ENCODE peak calls at places on chromosome 4, in eight cellular contexts. One of them, this sample, is unnamed.

GRCh38 chr4:68074397-68074796 is 55.3 kb downstream of the TMPRSS11F start:
- DNase-seq in kidney epithelial cell: peak; percentile 43
- DNase-seq in PC-3: no peak
- DNase-seq in psoas muscle: no peak
- DNase-seq in cardiac fibroblast: no peak
- DNase-seq in left lung: no peak
- DNase-seq in AG10803: peak; percentile 17
- DNase-seq in MM.1S: no peak
- DNase-seq in this sample: no peak

GRCh38 chr4:87108142-87108546 is 112.3 kb downstream of the KLHL8 start:
- DNase-seq in kidney epithelial cell: peak; percentile 69
- DNase-seq in MM.1S: no peak
- DNase-seq in left lung: no peak
- DNase-seq in psoas muscle: peak; percentile 80
- DNase-seq in AG10803: peak; percentile 86
- DNase-seq in PC-3: peak; percentile 72
- DNase-seq in cardiac fibroblast: peak; percentile 74
- DNase-seq in this sample: no peak

GRCh38 chr4:64940698-64941097 is 531.4 kb upstream of the TECRL start:
- DNase-seq in psoas muscle: no peak
- DNase-seq in kidney epithelial cell: peak; percentile 51
- DNase-seq in PC-3: peak; percentile 95
- DNase-seq in left lung: no peak
- DNase-seq in MM.1S: no peak
- DNase-seq in cardiac fibroblast: no peak
- DNase-seq in AG10803: peak; percentile 0
- DNase-seq in this sample: no peak

GRCh38 chr4:8419222-8420041 is 21.1 kb downstream of the ACOX3 start:
- DNase-seq in MM.1S: no peak
- DNase-seq in left lung: no peak
- DNase-seq in AG10803: no peak
- DNase-seq in cardiac fibroblast: peak; percentile 33
- DNase-seq in PC-3: no peak
- DNase-seq in kidney epithelial cell: no peak
- DNase-seq in psoas muscle: no peak
- DNase-seq in this sample: no peak

GRCh38 chr4:151409470-151410313 is 716 bp downstream of the FHIP1A start:
- DNase-seq in left lung: peak; percentile 83
- DNase-seq in MM.1S: no peak
- DNase-seq in PC-3: peak; percentile 52
- DNase-seq in kidney epithelial cell: no peak
- DNase-seq in psoas muscle: peak; percentile 55
- DNase-seq in AG10803: no peak
- DNase-seq in cardiac fibroblast: peak; percentile 17
- DNase-seq in this sample: peak; percentile 66

GRCh38 chr4:105154576-105154975 is 7.9 kb downstream of the TET2 start:
- DNase-seq in AG10803: no peak
- DNase-seq in PC-3: no peak
- DNase-seq in cardiac fibroblast: no peak
- DNase-seq in kidney epithelial cell: no peak
- DNase-seq in left lung: peak; percentile 23
- DNase-seq in psoas muscle: no peak
- DNase-seq in MM.1S: no peak
- DNase-seq in this sample: no peak

GRCh38 chr4:9969526-9970398 is 51.5 kb downstream of the SLC2A9 start:
- DNase-seq in kidney epithelial cell: no peak
- DNase-seq in psoas muscle: no peak
- DNase-seq in MM.1S: peak; percentile 17
- DNase-seq in left lung: no peak
- DNase-seq in PC-3: no peak
- DNase-seq in AG10803: no peak
- DNase-seq in cardiac fibroblast: no peak
- DNase-seq in this sample: no peak

GRCh38 chr4:98148856-98149255 is 5.6 kb upstream of the STPG2 start:
- DNase-seq in kidney epithelial cell: no peak
- DNase-seq in cardiac fibroblast: no peak
- DNase-seq in AG10803: no peak
- DNase-seq in left lung: no peak
- DNase-seq in MM.1S: no peak
- DNase-seq in PC-3: peak; percentile 86
- DNase-seq in psoas muscle: no peak
- DNase-seq in this sample: no peak

GRCh38 chr4:141871086-141871485 is 234.7 kb downstream of the IL15 start:
- DNase-seq in psoas muscle: no peak
- DNase-seq in cardiac fibroblast: peak; percentile 54
- DNase-seq in PC-3: no peak
- DNase-seq in MM.1S: no peak
- DNase-seq in kidney epithelial cell: no peak
- DNase-seq in left lung: no peak
- DNase-seq in AG10803: peak; percentile 25
- DNase-seq in this sample: no peak

GRCh38 chr4:6440506-6441201 is 31.8 kb downstream of the PPP2R2C start:
- DNase-seq in left lung: no peak
- DNase-seq in PC-3: no peak
- DNase-seq in AG10803: no peak
- DNase-seq in MM.1S: no peak
- DNase-seq in kidney epithelial cell: no peak
- DNase-seq in cardiac fibroblast: no peak
- DNase-seq in psoas muscle: no peak
- DNase-seq in this sample: no peak

GRCh38 chr4:186760576-186760975 is 36.9 kb upstream of the FAT1 start:
- DNase-seq in kidney epithelial cell: peak; percentile 93
- DNase-seq in MM.1S: no peak
- DNase-seq in AG10803: peak; percentile 96
- DNase-seq in cardiac fibroblast: peak; percentile 51
- DNase-seq in psoas muscle: no peak
- DNase-seq in left lung: no peak
- DNase-seq in PC-3: peak; percentile 43
- DNase-seq in this sample: no peak

GRCh38 chr4:47915378-47915777 is 995 bp upstream of the NFXL1 start:
- DNase-seq in MM.1S: no peak
- DNase-seq in cardiac fibroblast: no peak
- DNase-seq in PC-3: no peak
- DNase-seq in left lung: no peak
- DNase-seq in psoas muscle: no peak
- DNase-seq in AG10803: no peak
- DNase-seq in kidney epithelial cell: no peak
- DNase-seq in this sample: no peak

GRCh38 chr4:180557348-180557747 is 1685.9 kb upstream of the TENM3 start:
- DNase-seq in psoas muscle: no peak
- DNase-seq in AG10803: no peak
- DNase-seq in PC-3: peak; percentile 7
- DNase-seq in left lung: no peak
- DNase-seq in cardiac fibroblast: no peak
- DNase-seq in MM.1S: peak; percentile 24
- DNase-seq in kidney epithelial cell: no peak
- DNase-seq in this sample: no peak

GRCh38 chr4:143186202-143186601 is 1.5 kb downstream of the USP38 start:
- DNase-seq in PC-3: peak; percentile 36
- DNase-seq in kidney epithelial cell: no peak
- DNase-seq in MM.1S: no peak
- DNase-seq in left lung: no peak
- DNase-seq in AG10803: peak; percentile 25
- DNase-seq in psoas muscle: no peak
- DNase-seq in cardiac fibroblast: peak; percentile 15
- DNase-seq in this sample: no peak

GRCh38 chr4:185020293-185020808 is 2.1 kb downstream of the HELT start:
- DNase-seq in kidney epithelial cell: no peak
- DNase-seq in AG10803: no peak
- DNase-seq in psoas muscle: no peak
- DNase-seq in left lung: no peak
- DNase-seq in PC-3: no peak
- DNase-seq in cardiac fibroblast: no peak
- DNase-seq in MM.1S: no peak
- DNase-seq in this sample: peak; percentile 41

GRCh38 chr4:70778888-70779422 is 57.2 kb downstream of the RUFY3 start:
- DNase-seq in psoas muscle: no peak
- DNase-seq in cardiac fibroblast: peak; percentile 56
- DNase-seq in kidney epithelial cell: no peak
- DNase-seq in left lung: no peak
- DNase-seq in AG10803: no peak
- DNase-seq in PC-3: no peak
- DNase-seq in MM.1S: no peak
- DNase-seq in this sample: no peak

GRCh38 chr4:101777431-101777830 is 13.1 kb upstream of the BANK1 start:
- DNase-seq in MM.1S: no peak
- DNase-seq in AG10803: no peak
- DNase-seq in PC-3: no peak
- DNase-seq in psoas muscle: no peak
- DNase-seq in left lung: no peak
- DNase-seq in cardiac fibroblast: no peak
- DNase-seq in kidney epithelial cell: no peak
- DNase-seq in this sample: no peak

GRCh38 chr4:179415842-179416223 is 1973.6 kb upstream of the AGA start:
- DNase-seq in cardiac fibroblast: no peak
- DNase-seq in left lung: no peak
- DNase-seq in AG10803: no peak
- DNase-seq in kidney epithelial cell: peak; percentile 19
- DNase-seq in psoas muscle: no peak
- DNase-seq in MM.1S: no peak
- DNase-seq in PC-3: peak; percentile 52
- DNase-seq in this sample: peak; percentile 14

GRCh38 chr4:152041304-152041703 is 280.5 kb upstream of the GATB start:
- DNase-seq in cardiac fibroblast: no peak
- DNase-seq in MM.1S: no peak
- DNase-seq in psoas muscle: no peak
- DNase-seq in left lung: no peak
- DNase-seq in kidney epithelial cell: no peak
- DNase-seq in PC-3: no peak
- DNase-seq in AG10803: no peak
- DNase-seq in this sample: no peak

DNA sequence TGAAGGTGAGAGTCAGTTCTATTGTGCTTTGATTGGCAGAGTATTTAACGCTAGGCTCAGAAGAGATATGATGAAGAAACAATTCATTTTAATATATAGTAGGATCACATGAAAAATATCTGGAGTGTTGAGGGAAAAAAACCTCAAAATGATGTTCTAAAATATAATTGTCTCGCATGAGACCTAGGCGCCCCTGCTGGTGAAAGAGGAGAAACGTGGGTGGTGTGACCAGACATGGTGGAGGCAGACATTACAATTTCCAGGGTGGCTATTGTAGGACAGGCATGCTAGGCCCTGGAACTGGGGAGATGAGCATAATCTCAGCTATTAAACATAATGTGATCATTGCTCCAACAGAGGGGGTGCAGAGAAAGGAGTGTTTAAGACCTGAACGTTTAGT is 210.0 kb downstream of the HS3ST1 start:
- DNase-seq in kidney epithelial cell: no peak
- DNase-seq in psoas muscle: no peak
- DNase-seq in left lung: no peak
- DNase-seq in PC-3: no peak
- DNase-seq in MM.1S: no peak
- DNase-seq in AG10803: no peak
- DNase-seq in cardiac fibroblast: no peak
- DNase-seq in this sample: no peak
- TF ChIP-seq CTCF in kidney epithelial cell: no peak
- TF ChIP-seq CTCF in psoas muscle: no peak
- TF ChIP-seq CTCF in left lung: no peak
- TF ChIP-seq CTCF in PC-3: no peak
- TF ChIP-seq CTCF in MM.1S: peak; percentile 21
- TF ChIP-seq CTCF in AG10803: no peak
- TF ChIP-seq CTCF in cardiac fibroblast: no peak
- TF ChIP-seq CTCF in this sample: no peak

DNA sequence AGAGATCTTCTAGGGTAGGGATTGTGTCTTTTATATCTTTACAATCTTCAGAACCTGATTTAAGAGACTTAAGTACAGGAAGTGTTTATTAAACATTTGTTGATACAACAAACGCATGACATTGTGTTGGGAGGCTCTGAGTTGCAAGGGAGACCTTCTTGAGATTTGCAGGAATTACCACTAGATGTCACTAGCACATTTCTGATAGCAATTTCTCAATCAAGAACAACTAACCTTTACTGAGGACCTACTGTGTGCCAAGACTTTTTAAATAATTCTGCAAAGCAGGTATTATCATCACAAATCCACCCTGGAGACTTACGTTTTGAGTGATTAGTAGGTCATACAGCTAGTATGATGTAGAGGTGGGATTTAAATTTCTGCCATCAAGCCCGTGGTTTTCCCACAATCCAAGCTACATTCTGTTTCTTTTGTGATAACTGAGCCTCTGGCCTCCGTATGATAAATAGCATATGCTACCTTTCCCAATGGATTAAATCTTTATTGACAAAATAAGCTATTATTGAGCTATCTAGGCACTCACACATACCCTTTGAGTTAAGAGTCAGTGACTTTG is 986.0 kb downstream of the CCSER1 start:
- DNase-seq in PC-3: peak; percentile 50
- DNase-seq in left lung: no peak
- DNase-seq in AG10803: no peak
- DNase-seq in kidney epithelial cell: no peak
- DNase-seq in MM.1S: peak; percentile 20
- DNase-seq in cardiac fibroblast: peak; percentile 51
- DNase-seq in psoas muscle: no peak
- DNase-seq in this sample: no peak
- TF ChIP-seq CTCF in PC-3: peak; percentile 78
- TF ChIP-seq CTCF in left lung: no peak
- TF ChIP-seq CTCF in AG10803: no peak
- TF ChIP-seq CTCF in kidney epithelial cell: peak; percentile 67
- TF ChIP-seq CTCF in MM.1S: peak; percentile 74
- TF ChIP-seq CTCF in cardiac fibroblast: peak; percentile 29
- TF ChIP-seq CTCF in psoas muscle: peak; percentile 18
- TF ChIP-seq CTCF in this sample: peak; percentile 71

DNA sequence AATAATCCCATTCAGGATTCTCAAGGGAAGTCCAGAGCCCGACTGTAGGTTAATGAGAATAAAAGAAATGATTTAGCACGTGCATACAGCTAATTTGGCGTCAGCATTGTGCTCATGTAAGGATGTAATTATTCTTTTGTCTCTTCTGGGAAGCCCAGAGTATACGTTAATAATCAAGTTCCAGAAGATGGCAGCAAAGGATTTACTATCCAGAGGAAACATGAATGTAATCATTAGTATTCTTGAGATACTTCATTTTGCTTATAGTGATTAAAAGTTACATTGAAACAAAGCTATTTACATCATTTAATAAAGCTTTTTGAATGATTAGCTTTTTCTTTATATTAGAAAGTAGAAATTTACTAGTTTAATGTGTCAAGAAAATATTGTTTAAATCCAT is 27.1 kb upstream of the MAP9 start:
- DNase-seq in left lung: no peak
- DNase-seq in cardiac fibroblast: peak; percentile 63
- DNase-seq in AG10803: peak; percentile 42
- DNase-seq in MM.1S: peak; percentile 64
- DNase-seq in psoas muscle: no peak
- DNase-seq in kidney epithelial cell: no peak
- DNase-seq in PC-3: peak; percentile 71
- DNase-seq in this sample: no peak
- TF ChIP-seq CTCF in left lung: no peak
- TF ChIP-seq CTCF in cardiac fibroblast: peak; percentile 10
- TF ChIP-seq CTCF in AG10803: peak; percentile 43
- TF ChIP-seq CTCF in MM.1S: peak; percentile 36
- TF ChIP-seq CTCF in psoas muscle: peak; percentile 25
- TF ChIP-seq CTCF in kidney epithelial cell: peak; percentile 30
- TF ChIP-seq CTCF in PC-3: peak; percentile 68
- TF ChIP-seq CTCF in this sample: no peak

GRCh38 chr4:57093816-57094481 is 16.2 kb downstream of the IGFBP7 start:
- DNase-seq in kidney epithelial cell: no peak
- DNase-seq in MM.1S: no peak
- DNase-seq in cardiac fibroblast: no peak
- DNase-seq in PC-3: no peak
- DNase-seq in left lung: no peak
- DNase-seq in psoas muscle: no peak
- DNase-seq in AG10803: no peak
- DNase-seq in this sample: no peak
- TF ChIP-seq CTCF in kidney epithelial cell: no peak
- TF ChIP-seq CTCF in MM.1S: no peak
- TF ChIP-seq CTCF in cardiac fibroblast: no peak
- TF ChIP-seq CTCF in PC-3: no peak
- TF ChIP-seq CTCF in left lung: no peak
- TF ChIP-seq CTCF in psoas muscle: no peak
- TF ChIP-seq CTCF in AG10803: no peak
- TF ChIP-seq CTCF in this sample: no peak